ENCODE peak calls at places on chromosomes 1 and 21, in five cellular contexts. K is left ventricle myocardium inferior, H is epithelial cell of esophagus, J is mesothelial cell of epicardium, B is Peyer's patch. R is an unnamed sample.

GRCh38 chr1:28156821-28157220 is 19.7 kb downstream of the PTAFR start:
- DNase-seq in K (peak; percentile 35), H (no peak), J (no peak), B (no peak), R (no peak)

GRCh38 chr1:182845894-182846293 is 6.7 kb downstream of the DHX9 start:
- DNase-seq in K (no peak), H (no peak), J (no peak), B (no peak), R (no peak)

GRCh38 chr1:112528076-112528475 is 19.3 kb downstream of the WNT2B start:
- DNase-seq in K (no peak), H (no peak), J (no peak), B (no peak), R (no peak)

GRCh38 chr1:85496881-85497582 is 32.1 kb upstream of the DDAH1 start:
- DNase-seq in K (no peak), H (no peak), J (no peak), B (no peak), R (no peak)

GRCh38 chr1:209670441-209671082 is 4.7 kb upstream of the G0S2 start:
- DNase-seq in K (no peak), H (no peak), J (no peak), B (no peak), R (no peak)

GRCh38 chr1:55257958-55258357 is 42.8 kb upstream of the USP24 start:
- DNase-seq in K (no peak), H (no peak), J (no peak), B (peak; percentile 86), R (peak; percentile 35)

GRCh38 chr1:200526709-200527612 is 93.6 kb downstream of the KIF14 start:
- DNase-seq in K (no peak), H (no peak), J (no peak), B (no peak), R (no peak)

GRCh38 chr1:217747156-217747769 is 116.1 kb downstream of the SPATA17 start:
- DNase-seq in K (no peak), H (peak; percentile 44), J (no peak), B (no peak), R (no peak)

GRCh38 chr1:203322480-203323179 is 17.3 kb downstream of the BTG2 start:
- DNase-seq in K (peak; percentile 40), H (no peak), J (no peak), B (no peak), R (no peak)

GRCh38 chr1:246608616-246609376 is 42.5 kb downstream of the CNST start:
- DNase-seq in K (peak; percentile 61), H (peak; percentile 92), J (no peak), B (peak; percentile 76), R (no peak)

GRCh38 chr1:234616644-234617043 is 6.7 kb upstream of the IRF2BP2 start:
- DNase-seq in K (no peak), H (peak; percentile 41), J (no peak), B (no peak), R (no peak)

GRCh38 chr1:15242766-15243165 is 4.3 kb upstream of the FHAD1 start:
- DNase-seq in K (no peak), H (no peak), J (no peak), B (no peak), R (no peak)

GRCh38 chr21:16865612-16866011 is 647.2 kb upstream of the CXADR start:
- DNase-seq in K (no peak), H (no peak), J (no peak), B (no peak), R (no peak)

GRCh38 chr1:173314656-173315055 is 107.5 kb upstream of the TNFSF4 start:
- DNase-seq in K (no peak), H (no peak), J (no peak), B (no peak), R (no peak)

GRCh38 chr1:64903593-64903992 is 62.8 kb downstream of the JAK1 start:
- DNase-seq in K (no peak), H (no peak), J (no peak), B (no peak), R (no peak)

GRCh38 chr1:100130552-100131077 is 2.1 kb downstream of the SASS6 start:
- DNase-seq in K (no peak), H (peak; percentile 49), J (no peak), B (no peak), R (no peak)

GRCh38 chr1:23444104-23444533 is 19.6 kb upstream of the TCEA3 start:
- DNase-seq in K (peak; percentile 55), H (peak; percentile 44), J (no peak), B (peak; percentile 81), R (no peak)

GRCh38 chr1:96482615-96483014 is 239.0 kb upstream of the PTBP2 start:
- DNase-seq in K (no peak), H (no peak), J (no peak), B (no peak), R (no peak)

GRCh38 chr1:80919426-80919825 is 881.3 kb upstream of the ADGRL2 start:
- DNase-seq in K (no peak), H (peak; percentile 42), J (no peak), B (no peak), R (no peak)

GRCh38 chr1:160078392-160079195 is 2.7 kb upstream of the KCNJ9 start:
- DNase-seq in K (no peak), H (peak; percentile 49), J (no peak), B (peak; percentile 71), R (peak; percentile 52)

GRCh38 chr1:218785928-218786327 is 387.8 kb upstream of the LYPLAL1 start:
- DNase-seq in K (peak; percentile 36), H (no peak), J (no peak), B (no peak), R (no peak)

GRCh38 chr1:229268505-229268904 is 2.4 kb upstream of the RAB4A start:
- DNase-seq in K (no peak), H (peak; percentile 97), J (no peak), B (no peak), R (no peak)

GRCh38 chr1:178344513-178345077 is 152.2 kb downstream of the CLEC20A start:
- DNase-seq in K (no peak), H (peak; percentile 87), J (no peak), B (no peak), R (no peak)

GRCh38 chr1:31689821-31690220 is 14.0 kb downstream of the COL16A1 start:
- DNase-seq in K (no peak), H (peak; percentile 97), J (no peak), B (no peak), R (no peak)

GRCh38 chr1:87542697-87543096 is 214.0 kb downstream of the LMO4 start:
- DNase-seq in K (no peak), H (no peak), J (no peak), B (no peak), R (no peak)

GRCh38 chr1:53446051-53446450 is 13.1 kb upstream of the DMRTB1 start:
- DNase-seq in K (no peak), H (no peak), J (no peak), B (no peak), R (no peak)

GRCh38 chr21:38798481-38798882 is 7.2 kb upstream of the ETS2 start:
- DNase-seq in K (no peak), H (peak; percentile 97), J (peak; percentile 77), B (peak; percentile 92), R (no peak)

GRCh38 chr1:53107570-53108322 is 34.7 kb downstream of the SLC1A7 start:
- DNase-seq in K (no peak), H (no peak), J (no peak), B (no peak), R (no peak)

GRCh38 chr1:10596780-10597179 is 122.0 kb downstream of the PEX14 start:
- DNase-seq in K (no peak), H (no peak), J (no peak), B (no peak), R (no peak)

GRCh38 chr1:183569801-183570200 is 20.5 kb downstream of the NCF2 start:
- DNase-seq in K (no peak), H (no peak), J (no peak), B (no peak), R (no peak)

GRCh38 chr1:162680419-162681126 is 48.3 kb downstream of the DDR2 start:
- DNase-seq in K (no peak), H (no peak), J (no peak), B (no peak), R (no peak)

GRCh38 chr1:21619041-21619947 is 49.9 kb downstream of the RAP1GAP start:
- DNase-seq in K (no peak), H (no peak), J (no peak), B (no peak), R (no peak)

GRCh38 chr1:62082456-62083363 is 111.9 kb upstream of the L1TD1 start:
- DNase-seq in K (no peak), H (peak; percentile 51), J (peak; percentile 42), B (peak; percentile 70), R (no peak)

GRCh38 chr21:21921410-21922232 is 923.4 kb downstream of the NCAM2 start:
- DNase-seq in K (no peak), H (peak; percentile 17), J (no peak), B (no peak), R (no peak)
- TF ChIP-seq CTCF in K (peak; percentile 57), H (no peak), J (peak; percentile 62), B (peak; percentile 36), R (no peak)

GRCh38 chr1:94693029-94693428 is 127.1 kb upstream of the SLC44A3 start:
- DNase-seq in K (no peak), H (no peak), J (no peak), B (no peak), R (no peak)
- TF ChIP-seq CTCF in K (no peak), H (peak; percentile 3), J (no peak), B (no peak), R (no peak)

DNA sequence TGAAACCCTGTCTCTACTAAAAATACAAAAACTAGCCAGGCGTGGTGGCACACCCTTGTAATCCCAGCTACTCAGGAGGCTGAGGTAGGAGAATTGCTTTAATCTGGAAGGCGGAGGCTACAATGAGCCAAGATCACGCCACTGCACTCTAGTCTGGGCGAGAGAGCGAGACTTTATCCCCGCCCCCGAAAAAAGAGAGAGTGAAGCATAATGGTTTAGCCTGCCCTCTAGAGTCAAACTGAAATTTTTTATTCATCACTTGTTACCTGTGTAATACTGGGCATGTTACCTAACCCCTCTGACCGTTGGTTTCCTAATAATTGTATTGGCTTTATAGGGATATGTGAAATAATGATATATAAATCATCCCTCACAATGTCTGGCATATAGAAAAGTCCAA is 18.8 kb downstream of the GPR52 start:
- DNase-seq in K (no peak), H (no peak), J (no peak), B (no peak), R (no peak)
- TF ChIP-seq CTCF in K (no peak), H (no peak), J (no peak), B (no peak), R (no peak)

DNA sequence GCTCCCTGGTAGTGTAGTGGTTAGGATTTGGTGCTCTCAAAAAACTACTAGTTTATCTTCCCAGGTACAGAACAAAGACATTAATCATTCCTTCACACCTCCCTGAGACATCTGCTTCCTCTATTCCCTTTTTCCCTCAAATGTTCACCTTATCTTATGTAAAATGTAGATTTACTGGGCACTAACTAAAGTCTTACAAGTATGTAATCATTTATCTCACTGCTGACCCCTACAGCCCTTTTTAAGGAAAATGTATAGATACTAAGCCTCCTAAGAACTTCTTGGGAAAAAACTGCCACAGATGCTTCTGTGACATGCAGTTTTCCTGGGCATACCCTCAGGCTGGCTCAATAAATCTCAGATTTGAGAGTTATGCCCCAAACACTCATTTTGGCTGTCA is 50.8 kb upstream of the NEK7 start:
- DNase-seq in K (no peak), H (no peak), J (no peak), B (no peak), R (no peak)
- TF ChIP-seq CTCF in K (no peak), H (no peak), J (no peak), B (no peak), R (no peak)